ENCODE peak calls at places on chromosome 3, in six cellular contexts. One of them, this sample, is unnamed.

GRCh38 chr3:18208856-18209255 is 216.3 kb downstream of the SATB1 start:
- DNase-seq in CD8-positive, alpha-beta memory T cell: no peak
- DNase-seq in stimulated activated naive CD4-positive, alpha-beta T cell: no peak
- DNase-seq in transverse colon: no peak
- DNase-seq in stimulated activated naive CD8-positive, alpha-beta T cell treated with anti-CD3 and anti-CD28 coated beads, Interleukin-15, amount 100 ng/mL, for 72 hours: no peak
- DNase-seq in NCI-H2227 treated with DMSO at 0.1 percent for 48 hours: no peak
- DNase-seq in this sample: no peak

GRCh38 chr3:112688085-112688769 is 47.3 kb upstream of the CCDC80 start:
- DNase-seq in CD8-positive, alpha-beta memory T cell: no peak
- DNase-seq in stimulated activated naive CD4-positive, alpha-beta T cell: no peak
- DNase-seq in transverse colon: no peak
- DNase-seq in stimulated activated naive CD8-positive, alpha-beta T cell treated with anti-CD3 and anti-CD28 coated beads, Interleukin-15, amount 100 ng/mL, for 72 hours: no peak
- DNase-seq in NCI-H2227 treated with DMSO at 0.1 percent for 48 hours: no peak
- DNase-seq in this sample: no peak

GRCh38 chr3:125957674-125958510 is 11.1 kb upstream of the ROPN1B start:
- DNase-seq in CD8-positive, alpha-beta memory T cell: no peak
- DNase-seq in stimulated activated naive CD4-positive, alpha-beta T cell: no peak
- DNase-seq in transverse colon: no peak
- DNase-seq in stimulated activated naive CD8-positive, alpha-beta T cell treated with anti-CD3 and anti-CD28 coated beads, Interleukin-15, amount 100 ng/mL, for 72 hours: no peak
- DNase-seq in NCI-H2227 treated with DMSO at 0.1 percent for 48 hours: no peak
- DNase-seq in this sample: no peak

GRCh38 chr3:184798120-184798519 is 13.8 kb upstream of the VPS8 start:
- DNase-seq in CD8-positive, alpha-beta memory T cell: no peak
- DNase-seq in stimulated activated naive CD4-positive, alpha-beta T cell: no peak
- DNase-seq in transverse colon: no peak
- DNase-seq in stimulated activated naive CD8-positive, alpha-beta T cell treated with anti-CD3 and anti-CD28 coated beads, Interleukin-15, amount 100 ng/mL, for 72 hours: no peak
- DNase-seq in NCI-H2227 treated with DMSO at 0.1 percent for 48 hours: no peak
- DNase-seq in this sample: no peak

GRCh38 chr3:70620956-70621355 is 308.5 kb upstream of the MDFIC2 start:
- DNase-seq in CD8-positive, alpha-beta memory T cell: no peak
- DNase-seq in stimulated activated naive CD4-positive, alpha-beta T cell: no peak
- DNase-seq in transverse colon: no peak
- DNase-seq in stimulated activated naive CD8-positive, alpha-beta T cell treated with anti-CD3 and anti-CD28 coated beads, Interleukin-15, amount 100 ng/mL, for 72 hours: no peak
- DNase-seq in NCI-H2227 treated with DMSO at 0.1 percent for 48 hours: no peak
- DNase-seq in this sample: no peak

GRCh38 chr3:126392246-126392645 is 2.5 kb upstream of the CFAP100 start:
- DNase-seq in CD8-positive, alpha-beta memory T cell: no peak
- DNase-seq in stimulated activated naive CD4-positive, alpha-beta T cell: no peak
- DNase-seq in transverse colon: no peak
- DNase-seq in stimulated activated naive CD8-positive, alpha-beta T cell treated with anti-CD3 and anti-CD28 coated beads, Interleukin-15, amount 100 ng/mL, for 72 hours: no peak
- DNase-seq in NCI-H2227 treated with DMSO at 0.1 percent for 48 hours: no peak
- DNase-seq in this sample: no peak

GRCh38 chr3:174957581-174958001 is 98.5 kb downstream of the NAALADL2 start:
- DNase-seq in CD8-positive, alpha-beta memory T cell: no peak
- DNase-seq in stimulated activated naive CD4-positive, alpha-beta T cell: no peak
- DNase-seq in transverse colon: no peak
- DNase-seq in stimulated activated naive CD8-positive, alpha-beta T cell treated with anti-CD3 and anti-CD28 coated beads, Interleukin-15, amount 100 ng/mL, for 72 hours: no peak
- DNase-seq in NCI-H2227 treated with DMSO at 0.1 percent for 48 hours: no peak
- DNase-seq in this sample: no peak

GRCh38 chr3:36707623-36708409 is 56.5 kb downstream of the DCLK3 start:
- DNase-seq in CD8-positive, alpha-beta memory T cell: no peak
- DNase-seq in stimulated activated naive CD4-positive, alpha-beta T cell: no peak
- DNase-seq in transverse colon: no peak
- DNase-seq in stimulated activated naive CD8-positive, alpha-beta T cell treated with anti-CD3 and anti-CD28 coated beads, Interleukin-15, amount 100 ng/mL, for 72 hours: no peak
- DNase-seq in NCI-H2227 treated with DMSO at 0.1 percent for 48 hours: no peak
- DNase-seq in this sample: no peak

GRCh38 chr3:80526153-80526552 is 758.4 kb upstream of the ROBO1 start:
- DNase-seq in CD8-positive, alpha-beta memory T cell: no peak
- DNase-seq in stimulated activated naive CD4-positive, alpha-beta T cell: no peak
- DNase-seq in transverse colon: no peak
- DNase-seq in stimulated activated naive CD8-positive, alpha-beta T cell treated with anti-CD3 and anti-CD28 coated beads, Interleukin-15, amount 100 ng/mL, for 72 hours: no peak
- DNase-seq in NCI-H2227 treated with DMSO at 0.1 percent for 48 hours: no peak
- DNase-seq in this sample: no peak

GRCh38 chr3:184016820-184017671 is 638 bp downstream of the ABCC5 start:
- DNase-seq in CD8-positive, alpha-beta memory T cell: no peak
- DNase-seq in stimulated activated naive CD4-positive, alpha-beta T cell: peak; percentile 28
- DNase-seq in transverse colon: peak; percentile 73
- DNase-seq in stimulated activated naive CD8-positive, alpha-beta T cell treated with anti-CD3 and anti-CD28 coated beads, Interleukin-15, amount 100 ng/mL, for 72 hours: peak; percentile 51
- DNase-seq in NCI-H2227 treated with DMSO at 0.1 percent for 48 hours: peak; percentile 61
- DNase-seq in this sample: no peak

GRCh38 chr3:159787794-159788205 is 200.8 kb upstream of the IL12A start:
- DNase-seq in CD8-positive, alpha-beta memory T cell: no peak
- DNase-seq in stimulated activated naive CD4-positive, alpha-beta T cell: no peak
- DNase-seq in transverse colon: peak; percentile 66
- DNase-seq in stimulated activated naive CD8-positive, alpha-beta T cell treated with anti-CD3 and anti-CD28 coated beads, Interleukin-15, amount 100 ng/mL, for 72 hours: no peak
- DNase-seq in NCI-H2227 treated with DMSO at 0.1 percent for 48 hours: no peak
- DNase-seq in this sample: no peak

GRCh38 chr3:139601191-139601961 is 61.8 kb upstream of the RBP1 start:
- DNase-seq in CD8-positive, alpha-beta memory T cell: no peak
- DNase-seq in stimulated activated naive CD4-positive, alpha-beta T cell: no peak
- DNase-seq in transverse colon: no peak
- DNase-seq in stimulated activated naive CD8-positive, alpha-beta T cell treated with anti-CD3 and anti-CD28 coated beads, Interleukin-15, amount 100 ng/mL, for 72 hours: no peak
- DNase-seq in NCI-H2227 treated with DMSO at 0.1 percent for 48 hours: no peak
- DNase-seq in this sample: no peak

GRCh38 chr3:164375538-164375937 is 702.8 kb downstream of the SI start:
- DNase-seq in CD8-positive, alpha-beta memory T cell: no peak
- DNase-seq in stimulated activated naive CD4-positive, alpha-beta T cell: no peak
- DNase-seq in transverse colon: no peak
- DNase-seq in stimulated activated naive CD8-positive, alpha-beta T cell treated with anti-CD3 and anti-CD28 coated beads, Interleukin-15, amount 100 ng/mL, for 72 hours: no peak
- DNase-seq in NCI-H2227 treated with DMSO at 0.1 percent for 48 hours: no peak
- DNase-seq in this sample: peak; percentile 57

This sample was measured in SK-N-MC.